ENCODE peak calls at places on chromosome 14, in eight cellular contexts. Z, M, A, Q, B, D, L and I are unnamed samples.

GRCh38 chr14:97270308-97270707 is 473.1 kb downstream of the VRK1 start:
- DNase-seq in L (no peak), M (no peak), D (no peak), A (no peak), B (peak), Q (no peak), Z (no peak), I (no peak)

GRCh38 chr14:74980746-74981661 is 21.7 kb upstream of the EIF2B2 start:
- DNase-seq in A (no peak), M (peak), B (peak), Q (peak), L (no peak), Z (peak), D (no peak), I (no peak)

GRCh38 chr14:35940291-35940690 is 114.2 kb downstream of the BRMS1L start:
- DNase-seq in A (no peak), L (no peak), B (no peak), D (no peak), Q (no peak), M (no peak), Z (no peak), I (no peak)

GRCh38 chr14:66649515-66649914 is 141.6 kb downstream of the GPHN start:
- DNase-seq in A (no peak), L (no peak), D (no peak), B (no peak), Q (no peak), Z (no peak), M (no peak), I (no peak)

GRCh38 chr14:49930720-49931119 is 37.8 kb downstream of the ARF6 start:
- DNase-seq in L (no peak), D (no peak), Q (no peak), M (no peak), Z (no peak), A (no peak), B (no peak), I (no peak)

GRCh38 chr14:23364164-23364571 is 804 bp downstream of the EFS start:
- DNase-seq in Z (peak), Q (no peak), D (no peak), M (no peak), L (peak), A (no peak), B (peak), I (no peak)

GRCh38 chr14:68018598-68018997 is 199.0 kb downstream of the RAD51B start:
- DNase-seq in L (no peak), A (no peak), M (no peak), B (no peak), Z (no peak), Q (no peak), D (no peak), I (no peak)

GRCh38 chr14:61090432-61091216 is 109.6 kb downstream of the SLC38A6 start:
- DNase-seq in A (no peak), Z (no peak), B (no peak), D (no peak), M (no peak), Q (no peak), L (no peak), I (no peak)

GRCh38 chr14:103528512-103529382 is at the start of gene TRMT61A:
- DNase-seq in D (peak), L (peak), M (peak), Z (peak), Q (peak), B (peak), A (peak), I (peak)

GRCh38 chr14:34628681-34629135 is 1.2 kb downstream of the SNX6 start:
- DNase-seq in M (no peak), L (no peak), B (no peak), D (peak), A (no peak), Z (no peak), Q (peak), I (no peak)

GRCh38 chr14:95270203-95270602 is 49.5 kb downstream of the CLMN start:
- DNase-seq in B (no peak), Z (no peak), M (no peak), Q (no peak), A (no peak), L (no peak), D (no peak), I (no peak)

GRCh38 chr14:66099451-66099850 is 386.7 kb upstream of the CCDC196 start:
- DNase-seq in Q (no peak), Z (no peak), A (no peak), B (no peak), M (no peak), D (no peak), L (no peak), I (no peak)

GRCh38 chr14:94046696-94047250 is 20.6 kb downstream of the OTUB2 start:
- DNase-seq in Z (no peak), Q (no peak), D (no peak), B (no peak), A (no peak), L (no peak), M (no peak), I (no peak)

GRCh38 chr14:103512701-103513611 is 9.7 kb downstream of the CKB start:
- DNase-seq in B (peak), A (no peak), Q (peak), L (no peak), Z (peak), M (peak), D (peak), I (no peak)

GRCh38 chr14:49946320-49947141 is 53.6 kb downstream of the ARF6 start:
- DNase-seq in A (no peak), B (peak), Q (peak), D (no peak), M (peak), L (no peak), Z (no peak), I (no peak)

GRCh38 chr14:23648764-23649460 is 12.7 kb downstream of the DHRS2 start:
- DNase-seq in M (no peak), B (no peak), D (no peak), L (no peak), A (no peak), Z (no peak), Q (no peak), I (no peak)

GRCh38 chr14:99259327-99259726 is 12.7 kb downstream of the BCL11B start:
- DNase-seq in D (no peak), Q (no peak), M (no peak), B (no peak), Z (no peak), A (no peak), L (no peak), I (no peak)

GRCh38 chr14:61438497-61438859 is 117.1 kb downstream of the PRKCH start:
- DNase-seq in M (no peak), Z (no peak), Q (no peak), L (no peak), B (no peak), D (no peak), A (no peak), I (no peak)

GRCh38 chr14:71716371-71716770 is 215.9 kb upstream of the RGS6 start:
- DNase-seq in D (no peak), L (no peak), M (peak), A (no peak), Q (peak), B (peak), Z (no peak), I (no peak)

GRCh38 chr14:73723799-73724621 is 9.8 kb upstream of the PNMA1 start:
- DNase-seq in Q (peak), A (peak), Z (peak), L (peak), D (peak), M (peak), B (peak), I (no peak)
- TF ChIP-seq CTCF in Q (no peak), A (peak), Z (no peak), L (no peak), D (peak), M (no peak), B (peak), I (no peak)

GRCh38 chr14:54902521-54903420 is at the start of gene GCH1:
- DNase-seq in D (peak), B (peak), A (no peak), Z (peak), Q (peak), L (peak), M (peak), I (peak)
- TF ChIP-seq CTCF in D (peak), B (peak), A (peak), Z (peak), Q (peak), L (peak), M (peak), I (peak)

DNA sequence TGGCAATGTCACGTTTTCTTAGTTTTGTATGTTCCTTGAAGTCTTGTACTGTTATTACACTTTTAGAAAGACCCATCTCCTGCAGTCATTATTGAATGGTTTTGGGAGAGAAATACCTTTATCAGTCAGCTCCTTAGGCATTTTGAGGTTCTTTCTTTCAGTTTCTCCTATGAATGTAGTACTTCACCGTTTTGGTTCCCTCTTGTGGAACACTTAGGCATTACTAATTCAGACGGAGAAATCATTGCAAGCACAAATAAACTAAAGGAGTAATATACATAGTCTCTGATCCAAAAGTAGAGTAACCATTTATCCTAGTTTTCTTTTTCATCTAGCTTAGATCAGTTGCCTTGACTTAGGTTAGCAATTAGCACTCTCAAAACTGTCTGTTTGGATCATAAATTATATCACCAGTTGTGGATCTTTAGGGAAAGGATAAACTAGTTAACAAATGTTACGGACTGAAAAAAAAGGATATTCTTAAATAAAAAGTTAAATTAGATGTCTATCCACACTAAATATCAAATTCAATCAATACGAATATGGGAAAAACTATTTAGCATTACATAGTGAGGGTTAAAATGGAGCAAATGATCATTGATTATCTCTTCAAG is 1538.3 kb upstream of the SEL1L start:
- DNase-seq in Z (no peak), A (no peak), M (no peak), L (no peak), B (no peak), Q (no peak), D (no peak), I (no peak)
- TF ChIP-seq CTCF in Z (no peak), A (peak), M (peak), L (no peak), B (peak), Q (peak), D (no peak), I (peak)

GRCh38 chr14:76760331-76761197 is 704 bp upstream of the VASH1 start:
- DNase-seq in Q (no peak), L (no peak), A (no peak), D (no peak), B (no peak), Z (no peak), M (no peak), I (no peak)
- TF ChIP-seq CTCF in Q (no peak), L (no peak), A (no peak), D (no peak), B (no peak), Z (no peak), M (no peak), I (no peak)

GRCh38 chr14:89765346-89765745 is 189.2 kb downstream of the EFCAB11 start:
- DNase-seq in A (no peak), M (no peak), L (no peak), D (no peak), Z (no peak), Q (no peak), B (no peak), I (no peak)
- TF ChIP-seq CTCF in A (no peak), M (no peak), L (no peak), D (no peak), Z (no peak), Q (no peak), B (no peak), I (no peak)

GRCh38 chr14:100384819-100385813 is 62.0 kb downstream of the SLC25A47 start:
- DNase-seq in Z (no peak), L (no peak), M (peak), B (peak), A (no peak), Q (peak), D (no peak), I (no peak)
- TF ChIP-seq CTCF in Z (no peak), L (no peak), M (peak), B (peak), A (peak), Q (peak), D (peak), I (peak)

GRCh38 chr14:90900712-90901111 is 84.5 kb upstream of the TTC7B start:
- DNase-seq in D (no peak), A (no peak), M (no peak), Z (no peak), B (no peak), Q (peak), L (no peak), I (no peak)
- TF ChIP-seq CTCF in D (peak), A (no peak), M (no peak), Z (no peak), B (peak), Q (no peak), L (no peak), I (no peak)